ENCODE peak calls at places on chromosomes 12 and 14, in five cellular contexts. One of them, this sample, is unnamed. For H3K4me1, the result is how much of the 10 kb centered on the place peaks cover.

GRCh38 chr12:39230086-39230485 is 212.8 kb downstream of the KIF21A start:
- DNase-seq in gastrocnemius medialis: no peak
- DNase-seq in stomach: no peak
- DNase-seq in A549: peak
- DNase-seq in transverse colon: no peak
- DNase-seq in this sample: no peak

GRCh38 chr14:22982477-22983245 is at the start of gene AJUBA:
- DNase-seq in gastrocnemius medialis: peak
- DNase-seq in transverse colon: peak
- DNase-seq in A549: peak
- DNase-seq in stomach: peak
- DNase-seq in this sample: peak

GRCh38 chr14:104085032-104085888 is at the start of gene ASPG:
- DNase-seq in transverse colon: peak
- DNase-seq in gastrocnemius medialis: no peak
- DNase-seq in A549: peak
- DNase-seq in stomach: peak
- DNase-seq in this sample: peak

GRCh38 chr12:101759396-101760047 is 20.3 kb upstream of the SYCP3 start:
- DNase-seq in stomach: no peak
- DNase-seq in transverse colon: no peak
- DNase-seq in A549: peak
- DNase-seq in gastrocnemius medialis: no peak
- DNase-seq in this sample: no peak

GRCh38 chr14:55772521-55772920 is 192.5 kb downstream of the KTN1 start:
- DNase-seq in stomach: no peak
- DNase-seq in gastrocnemius medialis: no peak
- DNase-seq in A549: no peak
- DNase-seq in transverse colon: no peak
- DNase-seq in this sample: no peak

GRCh38 chr14:105475269-105475915 is 771 bp downstream of the CRIP2 start:
- DNase-seq in transverse colon: no peak
- DNase-seq in gastrocnemius medialis: no peak
- DNase-seq in stomach: no peak
- DNase-seq in A549: no peak
- DNase-seq in this sample: peak

GRCh38 chr12:19299765-19300164 is 139.5 kb upstream of the AEBP2 start:
- DNase-seq in stomach: no peak
- DNase-seq in gastrocnemius medialis: no peak
- DNase-seq in A549: no peak
- DNase-seq in transverse colon: no peak
- DNase-seq in this sample: no peak

GRCh38 chr12:104886418-104887401 is 71.4 kb downstream of the SLC41A2 start:
- DNase-seq in stomach: no peak
- DNase-seq in gastrocnemius medialis: no peak
- DNase-seq in transverse colon: no peak
- DNase-seq in A549: no peak
- DNase-seq in this sample: no peak

GRCh38 chr12:56288705-56289387 is 11.3 kb downstream of the CS start:
- DNase-seq in stomach: no peak
- DNase-seq in transverse colon: no peak
- DNase-seq in gastrocnemius medialis: no peak
- DNase-seq in A549: no peak
- DNase-seq in this sample: no peak

GRCh38 chr14:61147898-61148549 is 133.1 kb downstream of the TMEM30B start:
- DNase-seq in A549: no peak
- DNase-seq in gastrocnemius medialis: peak
- DNase-seq in stomach: no peak
- DNase-seq in transverse colon: no peak
- DNase-seq in this sample: peak

GRCh38 chr12:109714141-109714912 is 702 bp downstream of the FAM222A start:
- DNase-seq in transverse colon: peak
- DNase-seq in gastrocnemius medialis: peak
- DNase-seq in A549: peak
- DNase-seq in stomach: peak
- DNase-seq in this sample: peak

GRCh38 chr12:112001555-112001954 is 11.4 kb downstream of the TMEM116 start:
- DNase-seq in A549: no peak
- DNase-seq in gastrocnemius medialis: no peak
- DNase-seq in stomach: no peak
- DNase-seq in transverse colon: no peak
- DNase-seq in this sample: no peak

GRCh38 chr14:92950773-92951172 is 27.8 kb downstream of the CHGA start:
- DNase-seq in A549: no peak
- DNase-seq in transverse colon: no peak
- DNase-seq in gastrocnemius medialis: peak
- DNase-seq in stomach: no peak
- DNase-seq in this sample: peak

GRCh38 chr12:9751204-9752144 is 9.2 kb downstream of the CD69 start:
- DNase-seq in stomach: no peak
- DNase-seq in A549: peak
- DNase-seq in gastrocnemius medialis: no peak
- DNase-seq in transverse colon: no peak
- DNase-seq in this sample: no peak

GRCh38 chr12:76455582-76456345 is 103.8 kb downstream of the OSBPL8 start:
- DNase-seq in gastrocnemius medialis: no peak
- DNase-seq in transverse colon: no peak
- DNase-seq in stomach: no peak
- DNase-seq in A549: peak
- DNase-seq in this sample: no peak

GRCh38 chr14:34110531-34110930 is 159.7 kb upstream of the EGLN3 start:
- DNase-seq in transverse colon: no peak
- DNase-seq in gastrocnemius medialis: no peak
- DNase-seq in A549: no peak
- DNase-seq in stomach: no peak
- DNase-seq in this sample: no peak

GRCh38 chr12:57131896-57132744 is 3.8 kb downstream of the LRP1 start:
- DNase-seq in gastrocnemius medialis: no peak
- DNase-seq in A549: no peak
- DNase-seq in transverse colon: peak
- DNase-seq in stomach: no peak
- DNase-seq in this sample: no peak

GRCh38 chr12:13234045-13234641 is 37.6 kb downstream of the EMP1 start:
- DNase-seq in A549: peak
- DNase-seq in gastrocnemius medialis: no peak
- DNase-seq in stomach: peak
- DNase-seq in transverse colon: peak
- DNase-seq in this sample: no peak

GRCh38 chr14:91115986-91116385 is 2.1 kb downstream of the DGLUCY start:
- DNase-seq in A549: no peak
- DNase-seq in transverse colon: no peak
- DNase-seq in stomach: peak
- DNase-seq in gastrocnemius medialis: no peak
- DNase-seq in this sample: no peak

GRCh38 chr14:27181304-27181703 is 583.5 kb upstream of the NOVA1 start:
- DNase-seq in gastrocnemius medialis: peak
- DNase-seq in stomach: no peak
- DNase-seq in transverse colon: no peak
- DNase-seq in A549: no peak
- DNase-seq in this sample: no peak

GRCh38 chr12:64571346-64571745 is 38.9 kb upstream of the RASSF3 start:
- DNase-seq in transverse colon: peak
- DNase-seq in stomach: no peak
- DNase-seq in A549: no peak
- DNase-seq in gastrocnemius medialis: no peak
- DNase-seq in this sample: no peak

GRCh38 chr14:75223664-75224154 is 47.3 kb upstream of the TMED10 start:
- DNase-seq in A549: no peak
- DNase-seq in stomach: no peak
- DNase-seq in transverse colon: peak
- DNase-seq in gastrocnemius medialis: peak
- DNase-seq in this sample: no peak

GRCh38 chr12:93093243-93093642 is 164.1 kb upstream of the EEA1 start:
- DNase-seq in gastrocnemius medialis: no peak
- DNase-seq in stomach: no peak
- DNase-seq in A549: no peak
- DNase-seq in transverse colon: no peak
- DNase-seq in this sample: no peak

GRCh38 chr12:93098077-93098476 is 169.0 kb upstream of the EEA1 start:
- DNase-seq in A549: peak
- DNase-seq in gastrocnemius medialis: peak
- DNase-seq in transverse colon: peak
- DNase-seq in stomach: peak
- DNase-seq in this sample: no peak

GRCh38 chr12:93097417-93097816 is 168.3 kb upstream of the EEA1 start:
- DNase-seq in transverse colon: no peak
- DNase-seq in A549: no peak
- DNase-seq in stomach: no peak
- DNase-seq in gastrocnemius medialis: no peak
- DNase-seq in this sample: no peak

GRCh38 chr12:93092559-93092945 is 163.5 kb upstream of the EEA1 start:
- DNase-seq in A549: no peak
- DNase-seq in transverse colon: no peak
- DNase-seq in gastrocnemius medialis: no peak
- DNase-seq in stomach: no peak
- DNase-seq in this sample: no peak

GRCh38 chr12:93094988-93095737 is 166.1 kb upstream of the EEA1 start:
- DNase-seq in transverse colon: no peak
- DNase-seq in A549: no peak
- DNase-seq in stomach: no peak
- DNase-seq in gastrocnemius medialis: no peak
- DNase-seq in this sample: no peak
- TF ChIP-seq POLR2A in transverse colon: no peak
- TF ChIP-seq POLR2A in A549: no peak
- TF ChIP-seq POLR2A in stomach: no peak
- TF ChIP-seq POLR2A in gastrocnemius medialis: no peak
- TF ChIP-seq POLR2A in this sample: no peak

GRCh38 chr14:100531152-100531551 is 56.1 kb downstream of the BEGAIN start:
- DNase-seq in A549: no peak
- DNase-seq in transverse colon: no peak
- DNase-seq in stomach: no peak
- DNase-seq in gastrocnemius medialis: no peak
- DNase-seq in this sample: no peak
- H3K4me1 ChIP-seq in A549: under half
- H3K4me1 ChIP-seq in transverse colon: under half
- H3K4me1 ChIP-seq in stomach: under half
- H3K4me1 ChIP-seq in gastrocnemius medialis: under half
- H3K4me1 ChIP-seq in this sample: under half

DNA sequence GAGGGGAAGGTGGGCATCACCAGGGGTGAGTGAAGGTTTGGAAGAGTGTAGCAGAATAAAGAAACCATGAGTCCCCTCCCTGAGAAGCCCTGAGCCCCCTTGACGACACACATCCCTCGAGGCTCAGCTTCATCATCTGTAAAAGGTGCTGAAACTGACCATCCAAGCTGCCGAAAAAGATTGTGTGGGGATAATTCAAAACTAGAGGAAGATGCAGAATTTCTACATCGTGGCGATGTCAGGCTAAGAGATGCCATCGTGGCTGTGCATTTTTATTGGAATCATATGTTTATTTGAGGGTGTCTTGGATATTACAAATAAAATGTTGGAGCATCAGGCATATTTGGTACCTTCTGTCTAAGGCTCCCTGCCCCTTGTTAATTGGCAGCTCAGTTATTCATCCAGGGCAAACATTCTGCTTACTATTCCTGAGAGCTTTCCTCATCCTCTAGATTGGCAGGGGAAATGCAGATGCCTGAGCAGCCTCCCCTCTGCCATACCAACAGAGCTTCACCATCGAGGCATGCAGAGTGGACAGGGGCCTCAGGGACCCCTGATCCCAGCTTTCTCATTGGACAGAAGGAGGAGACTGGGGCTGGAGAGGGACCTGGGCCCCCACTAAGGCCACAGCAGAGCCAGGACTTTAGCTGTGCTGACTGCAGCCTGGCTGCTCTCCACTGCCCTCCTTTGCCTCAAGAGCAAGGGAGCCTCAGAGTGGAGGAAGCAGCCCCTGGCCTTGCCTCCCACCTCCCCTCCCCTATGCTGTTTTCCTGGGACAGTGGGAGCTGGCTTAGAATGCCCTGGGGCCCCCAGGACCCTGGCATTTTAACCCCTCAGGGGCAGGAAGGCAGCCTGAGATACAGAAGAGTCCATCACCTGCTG is 7.0 kb downstream of the SERPINA1 start:
- DNase-seq in A549: no peak
- DNase-seq in stomach: no peak
- DNase-seq in gastrocnemius medialis: no peak
- DNase-seq in transverse colon: no peak
- DNase-seq in this sample: no peak
- H3K4me3 ChIP-seq in A549: no peak
- H3K4me3 ChIP-seq in stomach: no peak
- H3K4me3 ChIP-seq in gastrocnemius medialis: no peak
- H3K4me3 ChIP-seq in transverse colon: no peak
- H3K4me3 ChIP-seq in this sample: no peak

DNA sequence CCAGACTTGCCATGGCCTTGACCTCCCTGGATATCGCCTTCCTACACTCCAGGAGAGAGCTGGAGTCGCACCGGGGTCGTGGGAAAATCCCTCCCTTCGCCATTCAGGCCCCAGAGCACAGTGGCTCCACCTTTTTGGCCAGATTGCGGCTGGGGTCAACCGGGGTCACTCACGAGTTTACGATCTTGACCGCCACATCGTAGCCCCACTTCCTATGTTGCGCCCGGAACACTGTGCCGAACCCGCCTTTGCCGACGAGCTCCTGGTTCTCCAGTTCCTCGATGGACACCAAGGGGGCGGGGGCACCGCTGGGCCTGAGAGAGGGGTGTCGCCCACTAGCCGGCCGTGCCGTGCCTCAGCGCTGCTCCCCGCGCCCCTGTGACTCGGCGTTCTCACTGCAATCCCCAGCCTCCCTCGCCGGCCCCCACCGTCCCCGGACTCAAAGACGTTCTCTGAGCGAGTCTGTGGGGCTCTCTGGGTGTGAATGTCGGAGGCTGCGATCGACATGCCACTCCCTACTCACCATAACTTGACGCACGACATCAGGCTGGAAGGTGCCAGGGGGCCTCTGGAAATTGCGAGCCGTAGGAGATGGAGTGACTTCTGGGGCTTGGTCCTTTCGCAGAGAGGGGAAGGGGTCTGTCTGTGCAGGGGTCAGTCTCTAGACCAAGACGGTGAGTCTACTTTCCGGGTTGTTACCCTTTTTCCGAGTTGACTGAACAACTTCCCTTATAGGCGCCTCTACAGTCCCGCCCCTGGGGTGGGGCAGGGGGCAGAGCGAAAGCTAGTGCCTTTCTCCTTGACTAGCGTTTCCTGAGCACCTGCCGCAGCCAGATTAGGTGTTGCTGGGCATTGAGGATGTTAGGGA is at the start of gene RIPK3:
- DNase-seq in A549: no peak
- DNase-seq in transverse colon: peak
- DNase-seq in stomach: peak
- DNase-seq in gastrocnemius medialis: no peak
- DNase-seq in this sample: peak
- TF ChIP-seq POLR2A in A549: no peak
- TF ChIP-seq POLR2A in transverse colon: peak
- TF ChIP-seq POLR2A in stomach: no peak
- TF ChIP-seq POLR2A in gastrocnemius medialis: no peak
- TF ChIP-seq POLR2A in this sample: no peak

This sample was measured in heart left ventricle.